ENCODE peak calls at places on chromosomes 4 and X, in nine cellular contexts. One of them, this sample, is unnamed.

GRCh38 chrX:10882484-10882883 is 228.6 kb upstream of the HCCS start:
- DNase-seq in psoas muscle: no peak
- DNase-seq in A549: no peak
- DNase-seq in CD4-positive, alpha-beta memory T cell: no peak
- DNase-seq in endothelial cell of umbilical vein: no peak
- DNase-seq in RWPE2: no peak
- DNase-seq in H9: no peak
- DNase-seq in gastrocnemius medialis: no peak
- DNase-seq in Peyer's patch: no peak
- DNase-seq in this sample: no peak

GRCh38 chr4:111982089-111982488 is 163.2 kb upstream of the FAM241A start:
- DNase-seq in psoas muscle: no peak
- DNase-seq in A549: no peak
- DNase-seq in CD4-positive, alpha-beta memory T cell: no peak
- DNase-seq in endothelial cell of umbilical vein: no peak
- DNase-seq in RWPE2: no peak
- DNase-seq in H9: no peak
- DNase-seq in gastrocnemius medialis: no peak
- DNase-seq in Peyer's patch: no peak
- DNase-seq in this sample: no peak

GRCh38 chr4:972651-973424 is 531 bp downstream of the DGKQ start:
- DNase-seq in psoas muscle: no peak
- DNase-seq in A549: no peak
- DNase-seq in CD4-positive, alpha-beta memory T cell: peak
- DNase-seq in endothelial cell of umbilical vein: peak
- DNase-seq in RWPE2: no peak
- DNase-seq in H9: no peak
- DNase-seq in gastrocnemius medialis: no peak
- DNase-seq in Peyer's patch: peak
- DNase-seq in this sample: no peak

GRCh38 chrX:45485682-45486081 is 285.0 kb upstream of the DIPK2B start:
- DNase-seq in psoas muscle: no peak
- DNase-seq in A549: no peak
- DNase-seq in CD4-positive, alpha-beta memory T cell: no peak
- DNase-seq in endothelial cell of umbilical vein: peak
- DNase-seq in RWPE2: no peak
- DNase-seq in H9: no peak
- DNase-seq in gastrocnemius medialis: no peak
- DNase-seq in Peyer's patch: no peak
- DNase-seq in this sample: no peak

GRCh38 chr4:22686156-22686555 is 6.6 kb upstream of the GBA3 start:
- DNase-seq in psoas muscle: no peak
- DNase-seq in A549: no peak
- DNase-seq in CD4-positive, alpha-beta memory T cell: no peak
- DNase-seq in endothelial cell of umbilical vein: no peak
- DNase-seq in RWPE2: no peak
- DNase-seq in H9: no peak
- DNase-seq in gastrocnemius medialis: no peak
- DNase-seq in Peyer's patch: no peak
- DNase-seq in this sample: no peak

GRCh38 chr4:114535725-114536124 is 62.9 kb upstream of the UGT8 start:
- DNase-seq in psoas muscle: no peak
- DNase-seq in A549: no peak
- DNase-seq in CD4-positive, alpha-beta memory T cell: no peak
- DNase-seq in endothelial cell of umbilical vein: no peak
- DNase-seq in RWPE2: no peak
- DNase-seq in H9: no peak
- DNase-seq in gastrocnemius medialis: no peak
- DNase-seq in Peyer's patch: no peak
- DNase-seq in this sample: no peak

GRCh38 chrX:49053223-49054072 is 5.4 kb upstream of the CCDC120 start:
- DNase-seq in psoas muscle: peak
- DNase-seq in A549: peak
- DNase-seq in CD4-positive, alpha-beta memory T cell: peak
- DNase-seq in endothelial cell of umbilical vein: peak
- DNase-seq in RWPE2: no peak
- DNase-seq in H9: peak
- DNase-seq in gastrocnemius medialis: no peak
- DNase-seq in Peyer's patch: peak
- DNase-seq in this sample: no peak

GRCh38 chr4:174218127-174218790 is 65.2 kb downstream of the FBXO8 start:
- DNase-seq in psoas muscle: no peak
- DNase-seq in A549: no peak
- DNase-seq in CD4-positive, alpha-beta memory T cell: no peak
- DNase-seq in endothelial cell of umbilical vein: no peak
- DNase-seq in RWPE2: no peak
- DNase-seq in H9: no peak
- DNase-seq in gastrocnemius medialis: no peak
- DNase-seq in Peyer's patch: no peak
- DNase-seq in this sample: no peak

GRCh38 chr4:96946552-96946951 is 1106.7 kb downstream of the PDHA2 start:
- DNase-seq in psoas muscle: no peak
- DNase-seq in A549: no peak
- DNase-seq in CD4-positive, alpha-beta memory T cell: no peak
- DNase-seq in endothelial cell of umbilical vein: no peak
- DNase-seq in RWPE2: no peak
- DNase-seq in H9: no peak
- DNase-seq in gastrocnemius medialis: no peak
- DNase-seq in Peyer's patch: no peak
- DNase-seq in this sample: no peak

GRCh38 chr4:65416875-65417274 is 253.4 kb downstream of the EPHA5 start:
- DNase-seq in psoas muscle: no peak
- DNase-seq in A549: peak
- DNase-seq in CD4-positive, alpha-beta memory T cell: no peak
- DNase-seq in endothelial cell of umbilical vein: peak
- DNase-seq in RWPE2: no peak
- DNase-seq in H9: peak
- DNase-seq in gastrocnemius medialis: no peak
- DNase-seq in Peyer's patch: no peak
- DNase-seq in this sample: no peak

GRCh38 chr4:4460759-4461158 is 73.9 kb downstream of the NSG1 start:
- DNase-seq in psoas muscle: no peak
- DNase-seq in A549: no peak
- DNase-seq in CD4-positive, alpha-beta memory T cell: no peak
- DNase-seq in endothelial cell of umbilical vein: no peak
- DNase-seq in RWPE2: no peak
- DNase-seq in H9: no peak
- DNase-seq in gastrocnemius medialis: no peak
- DNase-seq in Peyer's patch: no peak
- DNase-seq in this sample: no peak

GRCh38 chr4:85803846-85804245 is 328.9 kb downstream of the ARHGAP24 start:
- DNase-seq in psoas muscle: no peak
- DNase-seq in A549: no peak
- DNase-seq in CD4-positive, alpha-beta memory T cell: no peak
- DNase-seq in endothelial cell of umbilical vein: no peak
- DNase-seq in RWPE2: no peak
- DNase-seq in H9: no peak
- DNase-seq in gastrocnemius medialis: no peak
- DNase-seq in Peyer's patch: peak
- DNase-seq in this sample: no peak

GRCh38 chr4:173211222-173211621 is 42.6 kb downstream of the GALNT7 start:
- DNase-seq in psoas muscle: no peak
- DNase-seq in A549: no peak
- DNase-seq in CD4-positive, alpha-beta memory T cell: no peak
- DNase-seq in endothelial cell of umbilical vein: no peak
- DNase-seq in RWPE2: no peak
- DNase-seq in H9: no peak
- DNase-seq in gastrocnemius medialis: no peak
- DNase-seq in Peyer's patch: no peak
- DNase-seq in this sample: no peak

GRCh38 chr4:5636766-5637670 is 71.3 kb downstream of the EVC2 start:
- DNase-seq in psoas muscle: no peak
- DNase-seq in A549: no peak
- DNase-seq in CD4-positive, alpha-beta memory T cell: no peak
- DNase-seq in endothelial cell of umbilical vein: no peak
- DNase-seq in RWPE2: no peak
- DNase-seq in H9: no peak
- DNase-seq in gastrocnemius medialis: no peak
- DNase-seq in Peyer's patch: no peak
- DNase-seq in this sample: no peak

GRCh38 chr4:5632571-5632970 is 75.8 kb downstream of the EVC2 start:
- DNase-seq in psoas muscle: no peak
- DNase-seq in A549: no peak
- DNase-seq in CD4-positive, alpha-beta memory T cell: no peak
- DNase-seq in endothelial cell of umbilical vein: no peak
- DNase-seq in RWPE2: no peak
- DNase-seq in H9: no peak
- DNase-seq in gastrocnemius medialis: no peak
- DNase-seq in Peyer's patch: no peak
- DNase-seq in this sample: no peak

GRCh38 chr4:5638976-5639375 is 69.4 kb downstream of the EVC2 start:
- DNase-seq in psoas muscle: no peak
- DNase-seq in A549: peak
- DNase-seq in CD4-positive, alpha-beta memory T cell: no peak
- DNase-seq in endothelial cell of umbilical vein: no peak
- DNase-seq in RWPE2: no peak
- DNase-seq in H9: no peak
- DNase-seq in gastrocnemius medialis: no peak
- DNase-seq in Peyer's patch: no peak
- DNase-seq in this sample: no peak

GRCh38 chr4:5638316-5638715 is 70.0 kb downstream of the EVC2 start:
- DNase-seq in psoas muscle: no peak
- DNase-seq in A549: peak
- DNase-seq in CD4-positive, alpha-beta memory T cell: no peak
- DNase-seq in endothelial cell of umbilical vein: no peak
- DNase-seq in RWPE2: peak
- DNase-seq in H9: no peak
- DNase-seq in gastrocnemius medialis: no peak
- DNase-seq in Peyer's patch: no peak
- DNase-seq in this sample: peak

GRCh38 chr4:5635826-5636196 is 72.5 kb downstream of the EVC2 start:
- DNase-seq in psoas muscle: no peak
- DNase-seq in A549: peak
- DNase-seq in CD4-positive, alpha-beta memory T cell: no peak
- DNase-seq in endothelial cell of umbilical vein: no peak
- DNase-seq in RWPE2: peak
- DNase-seq in H9: no peak
- DNase-seq in gastrocnemius medialis: no peak
- DNase-seq in Peyer's patch: no peak
- DNase-seq in this sample: peak
- H3K27ac ChIP-seq in psoas muscle: no peak
- H3K27ac ChIP-seq in A549: no peak
- H3K27ac ChIP-seq in CD4-positive, alpha-beta memory T cell: no peak
- H3K27ac ChIP-seq in endothelial cell of umbilical vein: no peak
- H3K27ac ChIP-seq in RWPE2: peak
- H3K27ac ChIP-seq in H9: no peak
- H3K27ac ChIP-seq in gastrocnemius medialis: no peak
- H3K27ac ChIP-seq in Peyer's patch: no peak
- H3K27ac ChIP-seq in this sample: peak

DNA sequence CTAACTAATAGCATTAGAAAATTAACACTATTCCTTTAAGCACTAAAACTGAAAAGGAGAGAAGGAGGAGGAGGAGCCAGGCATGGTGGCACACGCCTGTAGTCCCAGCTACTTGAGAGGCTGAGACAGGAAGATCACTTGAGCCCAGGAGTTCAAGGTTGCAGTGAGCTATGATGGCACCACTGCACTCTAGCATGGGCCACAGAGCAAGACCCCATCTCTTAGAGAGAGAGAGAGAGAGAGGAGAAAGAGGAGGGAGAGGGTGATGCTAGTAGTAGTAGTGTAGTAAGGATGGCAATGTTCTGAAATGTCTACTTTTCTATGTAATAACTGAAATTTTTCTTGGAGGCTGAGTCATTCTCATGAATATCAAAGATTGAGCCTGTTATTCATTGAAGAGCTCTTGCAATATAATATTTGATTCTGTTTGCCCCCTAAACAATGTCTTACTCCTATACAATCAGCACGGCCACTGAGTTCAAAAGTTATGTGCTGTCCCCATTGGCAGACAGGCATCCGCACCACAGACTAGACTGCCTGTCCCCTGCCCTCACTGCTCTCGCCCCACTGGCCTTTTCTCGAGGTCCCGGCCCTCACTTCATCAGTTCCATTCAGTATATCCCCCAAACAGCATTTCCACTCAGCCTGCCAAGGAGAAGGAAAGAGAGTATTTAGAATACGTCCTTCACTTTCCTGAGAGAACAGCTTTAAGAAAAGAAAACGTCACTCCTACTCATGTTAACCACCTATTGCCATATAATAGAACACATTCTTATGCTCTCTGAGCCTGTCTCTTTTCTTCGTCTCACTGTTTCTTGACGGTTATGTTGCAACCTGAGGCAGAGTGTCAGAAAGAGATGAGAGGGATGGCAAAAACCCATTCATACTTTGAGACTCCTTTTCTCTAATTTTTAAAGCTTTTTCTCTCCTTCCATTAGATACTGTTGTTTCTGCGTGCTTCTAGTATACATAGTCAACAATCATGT is 238.1 kb downstream of the PALLD start:
- DNase-seq in psoas muscle: no peak
- DNase-seq in A549: no peak
- DNase-seq in CD4-positive, alpha-beta memory T cell: no peak
- DNase-seq in endothelial cell of umbilical vein: no peak
- DNase-seq in RWPE2: no peak
- DNase-seq in H9: no peak
- DNase-seq in gastrocnemius medialis: no peak
- DNase-seq in Peyer's patch: no peak
- DNase-seq in this sample: no peak
- H3K27ac ChIP-seq in psoas muscle: no peak
- H3K27ac ChIP-seq in A549: no peak
- H3K27ac ChIP-seq in CD4-positive, alpha-beta memory T cell: no peak
- H3K27ac ChIP-seq in endothelial cell of umbilical vein: no peak
- H3K27ac ChIP-seq in RWPE2: no peak
- H3K27ac ChIP-seq in H9: no peak
- H3K27ac ChIP-seq in gastrocnemius medialis: peak
- H3K27ac ChIP-seq in Peyer's patch: no peak
- H3K27ac ChIP-seq in this sample: no peak

DNA sequence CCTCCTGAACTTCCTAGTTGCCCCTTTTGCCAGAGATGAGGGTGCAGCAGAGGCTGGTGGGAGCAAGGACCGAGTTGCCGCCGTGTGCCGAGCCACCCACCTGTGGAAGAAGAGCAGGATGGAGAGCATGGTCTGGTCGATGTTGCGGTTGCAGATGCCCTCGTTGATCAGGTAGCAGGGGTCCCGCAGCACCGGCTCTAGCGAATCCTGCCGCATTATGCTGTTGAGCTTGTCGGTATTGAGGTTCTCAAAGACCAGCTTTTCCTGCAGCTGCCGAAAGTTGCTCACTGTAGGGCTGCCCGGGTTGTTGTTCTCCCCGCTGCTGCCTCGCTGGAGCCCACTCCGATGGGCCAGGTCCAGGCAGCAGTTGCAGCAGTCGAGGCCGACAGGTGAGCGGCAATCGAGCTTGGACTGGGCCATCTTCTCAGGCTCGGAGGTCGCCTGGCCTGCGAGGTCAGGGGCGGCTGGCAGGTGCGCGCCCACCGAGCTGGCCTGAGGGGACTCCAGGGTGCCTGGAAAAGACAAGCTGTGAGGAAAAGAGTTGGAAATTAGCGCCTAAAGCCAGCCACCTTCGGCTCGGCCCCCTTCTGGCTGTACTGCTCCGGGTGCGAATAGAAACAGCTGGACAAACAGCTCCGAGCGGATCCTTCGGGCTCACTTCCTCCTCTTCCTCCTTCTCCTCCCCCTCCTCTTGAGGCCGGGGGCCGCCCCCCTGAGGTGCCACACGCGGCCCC is 420 bp downstream of the TSC22D3 start:
- DNase-seq in psoas muscle: no peak
- DNase-seq in A549: no peak
- DNase-seq in CD4-positive, alpha-beta memory T cell: no peak
- DNase-seq in endothelial cell of umbilical vein: no peak
- DNase-seq in RWPE2: no peak
- DNase-seq in H9: no peak
- DNase-seq in gastrocnemius medialis: no peak
- DNase-seq in Peyer's patch: peak
- DNase-seq in this sample: no peak
- H3K27ac ChIP-seq in psoas muscle: peak
- H3K27ac ChIP-seq in A549: peak
- H3K27ac ChIP-seq in CD4-positive, alpha-beta memory T cell: peak
- H3K27ac ChIP-seq in endothelial cell of umbilical vein: no peak
- H3K27ac ChIP-seq in RWPE2: no peak
- H3K27ac ChIP-seq in H9: no peak
- H3K27ac ChIP-seq in gastrocnemius medialis: peak
- H3K27ac ChIP-seq in Peyer's patch: peak
- H3K27ac ChIP-seq in this sample: no peak

GRCh38 chr4:40687676-40688389 is 58.2 kb upstream of the RBM47 start:
- DNase-seq in psoas muscle: no peak
- DNase-seq in A549: no peak
- DNase-seq in CD4-positive, alpha-beta memory T cell: no peak
- DNase-seq in endothelial cell of umbilical vein: no peak
- DNase-seq in RWPE2: no peak
- DNase-seq in H9: no peak
- DNase-seq in gastrocnemius medialis: no peak
- DNase-seq in Peyer's patch: no peak
- DNase-seq in this sample: no peak
- H3K27ac ChIP-seq in psoas muscle: no peak
- H3K27ac ChIP-seq in A549: peak
- H3K27ac ChIP-seq in CD4-positive, alpha-beta memory T cell: no peak
- H3K27ac ChIP-seq in endothelial cell of umbilical vein: no peak
- H3K27ac ChIP-seq in RWPE2: no peak
- H3K27ac ChIP-seq in H9: no peak
- H3K27ac ChIP-seq in gastrocnemius medialis: no peak
- H3K27ac ChIP-seq in Peyer's patch: no peak
- H3K27ac ChIP-seq in this sample: no peak